ENCODE peak calls at places on chromosomes 3 and 15, in five cellular contexts. R, B, O, S and I are unnamed samples.

GRCh38 chr3:36681867-36682266 is 82.5 kb downstream of the DCLK3 start:
- DNase-seq in R (no peak), B (no peak), O (no peak), S (no peak), I (no peak)

GRCh38 chr3:159451482-159451881 is 537.2 kb upstream of the IL12A start:
- DNase-seq in R (no peak), B (no peak), O (no peak), S (no peak), I (no peak)

GRCh38 chr3:78728406-78729145 is 1039.2 kb downstream of the ROBO1 start:
- DNase-seq in R (peak; percentile 14), B (peak; percentile 84), O (no peak), S (no peak), I (peak; percentile 89)

GRCh38 chr3:49972656-49973055 is 32.7 kb downstream of the RBM6 start:
- DNase-seq in R (no peak), B (no peak), O (no peak), S (no peak), I (no peak)

GRCh38 chr15:35329521-35329921 is 216.4 kb downstream of the DPH6 start:
- DNase-seq in R (peak; percentile 51), B (no peak), O (no peak), S (no peak), I (no peak)

GRCh38 chr15:101058735-101059134 is 139.6 kb downstream of the LRRK1 start:
- DNase-seq in R (no peak), B (no peak), O (peak; percentile 3), S (no peak), I (no peak)

GRCh38 chr3:14464521-14464920 is 62.1 kb downstream of the SLC6A6 start:
- DNase-seq in R (no peak), B (no peak), O (no peak), S (no peak), I (no peak)

GRCh38 chr3:163543558-163544189 is 1534.6 kb downstream of the SI start:
- DNase-seq in R (no peak), B (no peak), O (no peak), S (no peak), I (no peak)

GRCh38 chr3:139173372-139174108 is 128.8 kb upstream of the PRR23C start:
- DNase-seq in R (peak; percentile 61), B (no peak), O (no peak), S (no peak), I (peak; percentile 32)

GRCh38 chr3:58074997-58075396 is 66.8 kb downstream of the FLNB start:
- DNase-seq in R (no peak), B (no peak), O (peak; percentile 61), S (no peak), I (no peak)

GRCh38 chr3:9491506-9491905 is 62.1 kb downstream of the LHFPL4 start:
- DNase-seq in R (no peak), B (no peak), O (no peak), S (no peak), I (no peak)

GRCh38 chr3:183698760-183699159 is 1.2 kb downstream of the YEATS2 start:
- DNase-seq in R (peak; percentile 47), B (peak; percentile 33), O (no peak), S (no peak), I (no peak)

GRCh38 chr3:126752303-126753190 is 48.5 kb downstream of the CHCHD6 start:
- DNase-seq in R (peak; percentile 70), B (peak; percentile 86), O (peak; percentile 74), S (peak; percentile 71), I (peak; percentile 78)

GRCh38 chr15:64144192-64144564 is 7.4 kb upstream of the SNX22 start:
- DNase-seq in R (no peak), B (peak; percentile 7), O (no peak), S (no peak), I (no peak)

GRCh38 chr3:171564723-171565122 is 104.5 kb upstream of the TNIK start:
- DNase-seq in R (peak; percentile 41), B (no peak), O (no peak), S (no peak), I (no peak)

GRCh38 chr15:42494998-42495360 is 455 bp upstream of the SNAP23 start:
- DNase-seq in R (peak; percentile 82), B (peak; percentile 76), O (no peak), S (no peak), I (peak; percentile 23)

GRCh38 chr15:57153140-57153539 is 223.2 kb upstream of the CGNL1 start:
- DNase-seq in R (peak; percentile 50), B (no peak), O (no peak), S (no peak), I (no peak)

GRCh38 chr3:120652896-120653545 is 29.0 kb downstream of the HGD start:
- DNase-seq in R (no peak), B (no peak), O (no peak), S (no peak), I (peak; percentile 33)

GRCh38 chr15:64634020-64634419 is 141.4 kb downstream of the RBPMS2 start:
- DNase-seq in R (no peak), B (no peak), O (peak; percentile 67), S (no peak), I (no peak)

GRCh38 chr3:45885979-45886711 is at the start of gene CCR9:
- DNase-seq in R (no peak), B (no peak), O (no peak), S (no peak), I (no peak)

GRCh38 chr15:93029613-93030429 is 59.2 kb downstream of the RGMA start:
- DNase-seq in R (peak; percentile 62), B (peak; percentile 19), O (peak; percentile 56), S (no peak), I (no peak)

GRCh38 chr3:50345008-50345407 is 524 bp downstream of the ZMYND10 start:
- DNase-seq in R (no peak), B (no peak), O (no peak), S (no peak), I (no peak)

GRCh38 chr3:73291541-73291940 is 230.1 kb downstream of the EBLN2 start:
- DNase-seq in R (no peak), B (no peak), O (no peak), S (no peak), I (no peak)

GRCh38 chr3:16430717-16431630 is 82.5 kb downstream of the RFTN1 start:
- DNase-seq in R (no peak), B (no peak), O (no peak), S (no peak), I (no peak)

GRCh38 chr3:143865302-143865701 is 17.0 kb upstream of the SLC9A9 start:
- DNase-seq in R (no peak), B (no peak), O (no peak), S (no peak), I (no peak)

GRCh38 chr15:101388046-101388445 is 93.0 kb upstream of the SNRPA1 start:
- DNase-seq in R (no peak), B (no peak), O (no peak), S (no peak), I (no peak)

GRCh38 chr3:9866639-9867038 is 13.4 kb downstream of the CIDEC start:
- DNase-seq in R (no peak), B (peak; percentile 58), O (no peak), S (no peak), I (peak; percentile 34)

GRCh38 chr15:42045211-42045615 is 24.4 kb upstream of the PLA2G4E start:
- DNase-seq in R (no peak), B (no peak), O (no peak), S (peak; percentile 59), I (no peak)

GRCh38 chr15:97804950-97805349 is 155.6 kb upstream of the ARRDC4 start:
- DNase-seq in R (no peak), B (no peak), O (no peak), S (no peak), I (no peak)

GRCh38 chr3:7737263-7737662 is 764.4 kb upstream of the LMCD1 start:
- DNase-seq in R (no peak), B (no peak), O (no peak), S (no peak), I (no peak)

GRCh38 chr15:70833897-70834765 is 19.8 kb downstream of the LARP6 start:
- DNase-seq in R (peak; percentile 79), B (no peak), O (no peak), S (no peak), I (no peak)